ENCODE peak calls at places on chromosome 16, in ten cellular contexts. E is mesothelial cell of epicardium, T is colonic mucosa, O is nephron progenitor cell, P is lung, K is tibial nerve, Y is A549, V is AG09319, U is WTC11, M is activated B cell treated with CpG ODN at 0.5 μM for 24 hours. G is an unnamed sample.

GRCh38 chr16:86577314-86577971 is 906 bp upstream of the FOXL1 start:
- DNase-seq in E (no peak), T (no peak), O (no peak), P (no peak), K (no peak), Y (no peak), V (no peak), U (no peak), M (no peak), G (no peak)

GRCh38 chr16:35751191-35751941 is 2292.0 kb downstream of the TP53TG3F start:
- DNase-seq in E (no peak), T (no peak), O (no peak), P (peak), K (no peak), Y (no peak), V (no peak), U (no peak), M (no peak), G (peak)

GRCh38 chr16:2786061-2786825 is 1.1 kb downstream of the PRSS33 start:
- DNase-seq in E (no peak), T (no peak), O (no peak), P (no peak), K (no peak), Y (no peak), V (no peak), U (no peak), M (no peak), G (peak)

GRCh38 chr16:12651765-12652531 is 151.7 kb downstream of the CPPED1 start:
- DNase-seq in E (no peak), T (no peak), O (no peak), P (no peak), K (no peak), Y (no peak), V (no peak), U (no peak), M (no peak), G (no peak)

GRCh38 chr16:66703359-66704215 is 7.0 kb upstream of the CMTM4 start:
- DNase-seq in E (no peak), T (no peak), O (no peak), P (no peak), K (no peak), Y (no peak), V (no peak), U (no peak), M (no peak), G (no peak)

GRCh38 chr16:78464833-78465232 is 365.4 kb downstream of the WWOX start:
- DNase-seq in E (no peak), T (no peak), O (no peak), P (no peak), K (no peak), Y (no peak), V (no peak), U (no peak), M (no peak), G (no peak)

GRCh38 chr16:12119562-12119961 is 143.0 kb downstream of the SNX29 start:
- DNase-seq in E (no peak), T (no peak), O (no peak), P (no peak), K (peak), Y (no peak), V (no peak), U (no peak), M (no peak), G (peak)

GRCh38 chr16:56988161-56988947 is 1.0 kb upstream of the NLRC5 start:
- DNase-seq in E (no peak), T (no peak), O (no peak), P (no peak), K (peak), Y (no peak), V (no peak), U (no peak), M (no peak), G (peak)

GRCh38 chr16:69724981-69725479 is 1.3 kb downstream of the NQO1 start:
- DNase-seq in E (no peak), T (no peak), O (no peak), P (no peak), K (peak), Y (no peak), V (no peak), U (no peak), M (no peak), G (no peak)

GRCh38 chr16:11029948-11030347 is 85.6 kb downstream of the CLEC16A start:
- DNase-seq in E (no peak), T (no peak), O (no peak), P (no peak), K (no peak), Y (no peak), V (no peak), U (no peak), M (no peak), G (no peak)

GRCh38 chr16:80285089-80285488 is 255.7 kb upstream of the DYNLRB2 start:
- DNase-seq in E (no peak), T (no peak), O (no peak), P (no peak), K (no peak), Y (peak), V (peak), U (no peak), M (no peak), G (no peak)

GRCh38 chr16:6165330-6165984 is 1067.9 kb upstream of the EEF2KMT start:
- DNase-seq in E (no peak), T (no peak), O (no peak), P (no peak), K (no peak), Y (peak), V (no peak), U (no peak), M (no peak), G (no peak)

GRCh38 chr16:23896832-23897821 is 61.3 kb downstream of the PRKCB start:
- DNase-seq in E (no peak), T (no peak), O (no peak), P (no peak), K (no peak), Y (no peak), V (no peak), U (no peak), M (no peak), G (no peak)

GRCh38 chr16:67150833-67151396 is at the start of gene B3GNT9:
- DNase-seq in E (peak), T (peak), O (peak), P (peak), K (peak), Y (peak), V (no peak), U (peak), M (no peak), G (no peak)

GRCh38 chr16:19583665-19584300 is 28.3 kb downstream of the VPS35L start:
- DNase-seq in E (no peak), T (peak), O (peak), P (no peak), K (no peak), Y (peak), V (no peak), U (peak), M (no peak), G (no peak)

GRCh38 chr16:50155925-50156324 is 2.8 kb downstream of the TENT4B start:
- DNase-seq in E (no peak), T (no peak), O (no peak), P (no peak), K (no peak), Y (no peak), V (no peak), U (no peak), M (no peak), G (no peak)

DNA sequence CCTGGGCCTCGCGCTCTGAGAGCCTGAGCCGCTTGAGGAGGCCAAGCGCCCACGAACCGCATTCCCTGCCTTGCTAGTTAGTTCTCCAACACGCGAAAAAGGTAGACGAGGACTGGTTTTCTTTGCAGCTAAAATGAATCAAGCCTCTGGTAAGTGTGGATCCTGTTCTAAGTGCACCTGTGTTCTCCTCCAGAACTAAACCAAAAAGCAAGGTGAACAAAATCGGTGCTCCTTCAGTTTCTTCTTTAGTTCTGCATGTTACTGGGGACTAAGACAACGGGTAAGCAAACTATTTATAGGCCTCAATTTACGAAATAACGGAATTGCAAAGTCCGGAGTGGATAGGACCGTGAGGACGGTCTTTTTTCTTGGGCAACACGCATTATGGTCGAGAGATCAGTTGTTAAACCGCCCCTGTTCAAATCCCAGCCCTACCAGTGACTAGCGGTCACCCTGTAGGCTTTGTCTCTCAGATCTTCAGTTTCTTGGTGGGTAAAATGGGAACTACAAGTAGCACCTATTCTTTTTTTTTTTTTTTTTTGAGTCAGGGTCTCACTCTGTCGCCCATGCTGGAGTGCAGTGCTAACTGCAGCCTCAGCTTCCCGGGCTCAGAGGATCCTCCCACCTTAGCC is 993 bp upstream of the ANKRD11 start:
- DNase-seq in E (no peak), T (no peak), O (no peak), P (no peak), K (no peak), Y (peak), V (no peak), U (no peak), M (no peak), G (no peak)
- TF ChIP-seq CTCF in E (peak), T (no peak), O (peak), P (no peak), K (no peak), Y (no peak), V (no peak), U (no peak), M (no peak), G (peak)

GRCh38 chr16:65148804-65149203 is 26.9 kb upstream of the CDH11 start:
- DNase-seq in E (no peak), T (no peak), O (no peak), P (no peak), K (no peak), Y (no peak), V (no peak), U (no peak), M (no peak), G (no peak)
- TF ChIP-seq CTCF in E (no peak), T (no peak), O (no peak), P (no peak), K (no peak), Y (no peak), V (no peak), U (no peak), M (no peak), G (no peak)

GRCh38 chr16:21301168-21301894 is 23.2 kb upstream of the CRYM start:
- DNase-seq in E (peak), T (peak), O (peak), P (peak), K (peak), Y (peak), V (no peak), U (peak), M (peak), G (peak)
- TF ChIP-seq CTCF in E (no peak), T (no peak), O (no peak), P (no peak), K (no peak), Y (peak), V (peak), U (no peak), M (no peak), G (peak)

DNA sequence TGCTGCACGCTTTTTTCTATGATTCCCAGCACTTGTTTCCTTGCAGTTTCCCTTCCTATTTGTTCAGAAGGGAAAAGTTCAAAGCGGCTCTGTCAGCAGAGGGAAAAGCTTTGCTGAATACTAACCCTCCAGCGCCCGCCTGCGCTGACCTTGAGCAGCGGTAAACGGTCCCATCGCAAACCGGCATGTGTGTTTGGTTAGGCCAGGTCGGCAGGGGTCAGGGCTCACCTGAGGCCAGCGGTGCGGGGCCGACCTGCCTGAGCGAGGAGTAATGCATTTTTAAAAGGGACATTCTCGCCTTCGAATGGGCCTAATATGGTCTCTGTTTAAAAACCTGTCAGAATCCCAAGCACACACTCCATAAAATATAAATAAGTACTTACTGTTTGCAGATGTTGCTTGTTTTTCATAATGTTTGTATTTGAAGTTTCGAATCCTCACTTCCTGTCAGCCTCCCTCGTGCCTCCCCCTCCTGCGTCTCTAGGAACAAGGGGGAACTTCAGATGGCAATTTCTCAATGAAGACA is 110.1 kb downstream of the IRX3 start:
- DNase-seq in E (no peak), T (no peak), O (peak), P (no peak), K (no peak), Y (no peak), V (no peak), U (peak), M (no peak), G (no peak)
- TF ChIP-seq CTCF in E (no peak), T (no peak), O (no peak), P (no peak), K (no peak), Y (no peak), V (no peak), U (no peak), M (no peak), G (no peak)

GRCh38 chr16:85029981-85030381 is 2.4 kb downstream of the KIAA0513 start:
- DNase-seq in E (no peak), T (no peak), O (no peak), P (no peak), K (no peak), Y (no peak), V (no peak), U (no peak), M (no peak), G (no peak)
- TF ChIP-seq CTCF in E (no peak), T (no peak), O (no peak), P (no peak), K (no peak), Y (no peak), V (no peak), U (no peak), M (no peak), G (no peak)

DNA sequence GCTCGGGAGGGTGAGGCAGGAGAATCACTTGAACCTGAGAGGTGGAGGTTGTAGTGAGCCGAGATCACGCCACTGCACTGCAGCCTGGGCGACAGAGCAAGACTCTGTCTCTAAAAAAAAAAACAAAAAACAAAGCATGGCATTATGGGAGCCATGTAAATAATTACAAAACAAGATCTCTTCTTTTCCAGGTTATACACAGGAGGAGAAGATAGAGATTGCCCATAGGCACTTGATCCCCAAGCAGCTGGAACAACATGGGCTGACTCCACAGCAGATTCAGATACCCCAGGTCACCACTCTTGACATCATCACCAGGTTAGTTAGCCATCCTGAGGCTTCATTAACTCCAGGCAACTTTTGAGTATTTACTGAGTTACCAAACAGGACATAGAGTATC is 52.1 kb upstream of the ABCC11 start:
- DNase-seq in E (no peak), T (no peak), O (no peak), P (no peak), K (no peak), Y (no peak), V (no peak), U (no peak), M (no peak), G (no peak)
- TF ChIP-seq CTCF in E (no peak), T (no peak), O (no peak), P (no peak), K (no peak), Y (no peak), V (no peak), U (no peak), M (no peak), G (no peak)

GRCh38 chr16:1510272-1510671 is 17.1 kb downstream of the TELO2 start:
- DNase-seq in E (no peak), T (no peak), O (no peak), P (no peak), K (no peak), Y (no peak), V (no peak), U (no peak), M (no peak), G (no peak)
- TF ChIP-seq CTCF in E (no peak), T (no peak), O (no peak), P (no peak), K (no peak), Y (no peak), V (no peak), U (no peak), M (no peak), G (no peak)

GRCh38 chr16:54361813-54362212 is 75.2 kb upstream of the IRX3 start:
- DNase-seq in E (no peak), T (no peak), O (no peak), P (no peak), K (no peak), Y (peak), V (no peak), U (no peak), M (no peak), G (no peak)
- TF ChIP-seq CTCF in E (no peak), T (no peak), O (no peak), P (no peak), K (no peak), Y (no peak), V (no peak), U (no peak), M (no peak), G (no peak)

DNA sequence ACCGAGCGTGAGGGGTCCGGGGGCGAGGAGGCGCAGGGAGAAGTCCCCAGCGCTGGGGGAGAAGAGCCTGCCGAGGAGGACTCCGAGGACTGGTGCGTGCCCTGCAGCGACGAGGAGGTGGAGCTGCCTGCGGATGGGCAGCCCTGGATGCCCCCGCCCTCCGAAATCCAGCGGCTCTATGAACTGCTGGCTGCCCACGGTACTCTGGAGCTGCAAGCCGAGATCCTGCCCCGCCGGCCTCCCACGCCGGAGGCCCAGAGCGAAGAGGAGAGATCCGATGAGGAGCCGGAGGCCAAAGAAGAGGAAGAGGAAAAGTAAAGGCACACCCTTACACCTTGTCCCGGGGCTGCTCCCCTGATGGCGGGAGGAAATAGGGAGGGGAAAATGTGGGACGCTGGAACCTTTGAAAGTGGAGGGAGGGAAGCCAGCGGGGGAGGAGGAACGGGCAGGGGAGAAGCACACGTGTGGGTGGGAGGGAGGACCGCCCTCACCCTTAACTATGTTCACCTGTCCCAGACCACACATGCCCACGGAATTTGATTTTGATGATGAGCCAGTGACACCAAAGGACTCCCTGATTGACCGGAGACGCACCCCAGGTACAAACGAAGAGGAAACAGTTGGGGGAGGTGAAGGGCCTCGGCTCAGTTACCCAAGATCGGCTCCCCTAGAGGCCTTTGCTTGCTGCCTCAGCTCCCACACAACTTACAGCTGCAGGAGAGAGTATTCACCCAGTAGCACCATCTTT is 916 bp downstream of the PAGR1 start:
- DNase-seq in E (peak), T (peak), O (peak), P (no peak), K (no peak), Y (peak), V (no peak), U (peak), M (no peak), G (no peak)
- TF ChIP-seq CTCF in E (no peak), T (no peak), O (no peak), P (no peak), K (peak), Y (no peak), V (no peak), U (no peak), M (no peak), G (no peak)

G was measured in chondrocyte.